ENCODE peak calls at places on chromosome 19, in eight cellular contexts. V is esophagus muscularis mucosa, W is LNCaP clone FGC, M is choroid plexus epithelial cell, R is AG09309, Z is Peyer's patch, U is psoas muscle, J is colonic mucosa. O is an unnamed sample.

GRCh38 chr19:23571175-23571574 is 115.8 kb downstream of the ZNF675 start:
- DNase-seq in V (no peak), W (no peak), M (no peak), R (no peak), Z (no peak), U (no peak), J (no peak), O (no peak)

GRCh38 chr19:50025794-50026549 is at the start of gene ZNF473:
- DNase-seq in V (peak), W (peak), M (peak), R (peak), Z (peak), U (peak), J (peak), O (peak)

GRCh38 chr19:30498707-30499106 is 126.5 kb downstream of the ZNF536 start:
- DNase-seq in V (no peak), W (no peak), M (no peak), R (no peak), Z (no peak), U (no peak), J (no peak), O (no peak)

GRCh38 chr19:39007096-39007495 is 25.3 kb downstream of the FBXO27 start:
- DNase-seq in V (no peak), W (no peak), M (no peak), R (no peak), Z (no peak), U (no peak), J (no peak), O (no peak)

GRCh38 chr19:50493171-50493570 is 16.5 kb upstream of the GARIN5A start:
- DNase-seq in V (no peak), W (no peak), M (no peak), R (no peak), Z (no peak), U (peak), J (no peak), O (no peak)

GRCh38 chr19:31147234-31147633 is 202.0 kb downstream of the TSHZ3 start:
- DNase-seq in V (no peak), W (no peak), M (no peak), R (no peak), Z (no peak), U (no peak), J (no peak), O (no peak)

GRCh38 chr19:51359294-51359693 is 6.9 kb downstream of the ETFB start:
- DNase-seq in V (no peak), W (no peak), M (peak), R (peak), Z (no peak), U (no peak), J (no peak), O (peak)

GRCh38 chr19:11125994-11126685 is 29.4 kb downstream of the SPC24 start:
- DNase-seq in V (peak), W (no peak), M (peak), R (no peak), Z (peak), U (peak), J (peak), O (no peak)

GRCh38 chr19:16326401-16327130 is 1.9 kb downstream of the KLF2 start:
- DNase-seq in V (no peak), W (no peak), M (no peak), R (no peak), Z (peak), U (peak), J (no peak), O (no peak)

GRCh38 chr19:2428027-2428690 is 773 bp upstream of the TIMM13 start:
- DNase-seq in V (no peak), W (no peak), M (peak), R (no peak), Z (peak), U (peak), J (peak), O (no peak)

GRCh38 chr19:56834564-56835375 is 5.8 kb downstream of the PEG3 start:
- DNase-seq in V (no peak), W (peak), M (no peak), R (no peak), Z (no peak), U (no peak), J (no peak), O (no peak)

GRCh38 chr19:8724276-8724675 is 2.8 kb downstream of the OR2Z1 start:
- DNase-seq in V (peak), W (no peak), M (no peak), R (no peak), Z (no peak), U (no peak), J (no peak), O (no peak)

GRCh38 chr19:56705939-56706338 is 34.4 kb upstream of the ZNF835 start:
- DNase-seq in V (no peak), W (no peak), M (no peak), R (no peak), Z (no peak), U (no peak), J (no peak), O (no peak)

GRCh38 chr19:1112254-1113208 is 8.7 kb downstream of the GPX4 start:
- DNase-seq in V (no peak), W (peak), M (no peak), R (no peak), Z (no peak), U (peak), J (peak), O (no peak)

GRCh38 chr19:677201-677600 is 1.0 kb downstream of the FSTL3 start:
- DNase-seq in V (no peak), W (no peak), M (peak), R (peak), Z (no peak), U (peak), J (peak), O (no peak)

GRCh38 chr19:961866-962620 is 22.1 kb upstream of the WDR18 start:
- DNase-seq in V (no peak), W (no peak), M (peak), R (no peak), Z (no peak), U (no peak), J (peak), O (no peak)

GRCh38 chr19:57686727-57687126 is 5.0 kb downstream of the ZNF551 start:
- DNase-seq in V (no peak), W (no peak), M (no peak), R (no peak), Z (no peak), U (no peak), J (no peak), O (no peak)

GRCh38 chr19:40578442-40578908 is 1.8 kb downstream of the SHKBP1 start:
- DNase-seq in V (no peak), W (no peak), M (peak), R (no peak), Z (no peak), U (no peak), J (no peak), O (no peak)

GRCh38 chr19:30604657-30605056 is 232.5 kb downstream of the ZNF536 start:
- DNase-seq in V (peak), W (no peak), M (no peak), R (no peak), Z (no peak), U (no peak), J (no peak), O (no peak)

GRCh38 chr19:29467824-29468401 is 57.9 kb upstream of the VSTM2B start:
- DNase-seq in V (peak), W (peak), M (peak), R (peak), Z (no peak), U (no peak), J (no peak), O (no peak)

GRCh38 chr19:658916-659839 is 3.8 kb downstream of the RNF126 start:
- DNase-seq in V (no peak), W (no peak), M (no peak), R (no peak), Z (peak), U (peak), J (no peak), O (no peak)

GRCh38 chr19:46115396-46116109 is 8.9 kb downstream of the IGFL3 start:
- DNase-seq in V (peak), W (no peak), M (peak), R (peak), Z (no peak), U (no peak), J (no peak), O (no peak)

GRCh38 chr19:51138549-51138979 is 3.5 kb upstream of the SIGLEC7 start:
- DNase-seq in V (no peak), W (no peak), M (no peak), R (no peak), Z (no peak), U (peak), J (no peak), O (no peak)

GRCh38 chr19:35921012-35921411 is 12.9 kb upstream of the TYROBP start:
- DNase-seq in V (no peak), W (no peak), M (no peak), R (no peak), Z (no peak), U (no peak), J (no peak), O (no peak)

GRCh38 chr19:30029721-30030510 is 87.9 kb downstream of the URI1 start:
- DNase-seq in V (no peak), W (no peak), M (peak), R (peak), Z (no peak), U (no peak), J (no peak), O (no peak)

GRCh38 chr19:45467115-45467455 is 711 bp upstream of the FOSB start:
- DNase-seq in V (no peak), W (no peak), M (no peak), R (no peak), Z (no peak), U (no peak), J (no peak), O (no peak)

GRCh38 chr19:11378319-11379189 is 4.1 kb downstream of the SWSAP1 start:
- DNase-seq in V (no peak), W (peak), M (peak), R (no peak), Z (peak), U (no peak), J (peak), O (peak)

GRCh38 chr19:13990085-13990484 is 16.0 kb downstream of the RFX1 start:
- DNase-seq in V (no peak), W (no peak), M (no peak), R (no peak), Z (no peak), U (no peak), J (no peak), O (no peak)

GRCh38 chr19:33685541-33685940 is 63.8 kb downstream of the CHST8 start:
- DNase-seq in V (no peak), W (no peak), M (no peak), R (no peak), Z (no peak), U (no peak), J (no peak), O (no peak)

GRCh38 chr19:1216756-1217155 is 11.2 kb downstream of the STK11 start:
- DNase-seq in V (no peak), W (no peak), M (no peak), R (no peak), Z (no peak), U (no peak), J (no peak), O (no peak)

GRCh38 chr19:44731081-44731480 is 17.4 kb upstream of the BCL3 start:
- DNase-seq in V (no peak), W (no peak), M (no peak), R (no peak), Z (no peak), U (no peak), J (peak), O (no peak)

GRCh38 chr19:45474941-45475516 is 7.2 kb downstream of the FOSB start:
- DNase-seq in V (no peak), W (no peak), M (no peak), R (no peak), Z (no peak), U (no peak), J (no peak), O (no peak)

GRCh38 chr19:2271516-2272103 is 10.4 kb downstream of the PEAK3 start:
- DNase-seq in V (no peak), W (no peak), M (peak), R (no peak), Z (no peak), U (peak), J (no peak), O (no peak)

GRCh38 chr19:50819636-50820035 is 4.0 kb downstream of the KLK1 start:
- DNase-seq in V (no peak), W (no peak), M (no peak), R (no peak), Z (no peak), U (no peak), J (no peak), O (no peak)

GRCh38 chr19:40512473-40513344 is 45.9 kb downstream of the SPTBN4 start:
- DNase-seq in V (no peak), W (no peak), M (peak), R (no peak), Z (no peak), U (no peak), J (no peak), O (no peak)

GRCh38 chr19:12884627-12884925 is 2.4 kb downstream of the KLF1 start:
- DNase-seq in V (no peak), W (no peak), M (no peak), R (no peak), Z (no peak), U (no peak), J (no peak), O (no peak)
- H3K4me3 ChIP-seq in V (no peak), W (peak), M (no peak), R (no peak), Z (peak), U (peak), J (no peak), O (no peak)

GRCh38 chr19:7187605-7188339 is 106.4 kb downstream of the INSR start:
- DNase-seq in V (no peak), W (no peak), M (no peak), R (no peak), Z (no peak), U (no peak), J (no peak), O (no peak)
- TF ChIP-seq CTCF in V (no peak), W (no peak), M (no peak), R (no peak), Z (no peak), U (no peak), J (no peak), O (no peak)

GRCh38 chr19:55676889-55677505 is 2.0 kb downstream of the EPN1 start:
- DNase-seq in V (no peak), W (no peak), M (no peak), R (no peak), Z (no peak), U (no peak), J (no peak), O (no peak)
- H3K4me3 ChIP-seq in V (no peak), W (peak), M (peak), R (no peak), Z (peak), U (peak), J (peak), O (no peak)

GRCh38 chr19:18895038-18895827 is 725 bp downstream of the CERS1 start:
- DNase-seq in V (no peak), W (no peak), M (peak), R (no peak), Z (no peak), U (peak), J (no peak), O (no peak)
- TF ChIP-seq CTCF in V (no peak), W (peak), M (peak), R (peak), Z (peak), U (peak), J (no peak), O (peak)

GRCh38 chr19:54448037-54448773 is 794 bp upstream of the LENG8 start:
- DNase-seq in V (no peak), W (no peak), M (peak), R (no peak), Z (peak), U (peak), J (peak), O (no peak)
- H3K4me3 ChIP-seq in V (peak), W (peak), M (peak), R (peak), Z (peak), U (peak), J (peak), O (peak)

GRCh38 chr19:37986048-37986750 is 79.2 kb downstream of the SIPA1L3 start:
- DNase-seq in V (no peak), W (no peak), M (no peak), R (no peak), Z (peak), U (no peak), J (no peak), O (no peak)

GRCh38 chr19:37990362-37990761 is 83.4 kb downstream of the SIPA1L3 start:
- DNase-seq in V (no peak), W (no peak), M (peak), R (no peak), Z (no peak), U (no peak), J (no peak), O (no peak)

GRCh38 chr19:37989855-37990254 is 82.8 kb downstream of the SIPA1L3 start:
- DNase-seq in V (no peak), W (no peak), M (no peak), R (no peak), Z (no peak), U (no peak), J (no peak), O (no peak)

GRCh38 chr19:37988758-37989635 is 82.0 kb downstream of the SIPA1L3 start:
- DNase-seq in V (no peak), W (no peak), M (peak), R (no peak), Z (no peak), U (no peak), J (no peak), O (no peak)

DNA sequence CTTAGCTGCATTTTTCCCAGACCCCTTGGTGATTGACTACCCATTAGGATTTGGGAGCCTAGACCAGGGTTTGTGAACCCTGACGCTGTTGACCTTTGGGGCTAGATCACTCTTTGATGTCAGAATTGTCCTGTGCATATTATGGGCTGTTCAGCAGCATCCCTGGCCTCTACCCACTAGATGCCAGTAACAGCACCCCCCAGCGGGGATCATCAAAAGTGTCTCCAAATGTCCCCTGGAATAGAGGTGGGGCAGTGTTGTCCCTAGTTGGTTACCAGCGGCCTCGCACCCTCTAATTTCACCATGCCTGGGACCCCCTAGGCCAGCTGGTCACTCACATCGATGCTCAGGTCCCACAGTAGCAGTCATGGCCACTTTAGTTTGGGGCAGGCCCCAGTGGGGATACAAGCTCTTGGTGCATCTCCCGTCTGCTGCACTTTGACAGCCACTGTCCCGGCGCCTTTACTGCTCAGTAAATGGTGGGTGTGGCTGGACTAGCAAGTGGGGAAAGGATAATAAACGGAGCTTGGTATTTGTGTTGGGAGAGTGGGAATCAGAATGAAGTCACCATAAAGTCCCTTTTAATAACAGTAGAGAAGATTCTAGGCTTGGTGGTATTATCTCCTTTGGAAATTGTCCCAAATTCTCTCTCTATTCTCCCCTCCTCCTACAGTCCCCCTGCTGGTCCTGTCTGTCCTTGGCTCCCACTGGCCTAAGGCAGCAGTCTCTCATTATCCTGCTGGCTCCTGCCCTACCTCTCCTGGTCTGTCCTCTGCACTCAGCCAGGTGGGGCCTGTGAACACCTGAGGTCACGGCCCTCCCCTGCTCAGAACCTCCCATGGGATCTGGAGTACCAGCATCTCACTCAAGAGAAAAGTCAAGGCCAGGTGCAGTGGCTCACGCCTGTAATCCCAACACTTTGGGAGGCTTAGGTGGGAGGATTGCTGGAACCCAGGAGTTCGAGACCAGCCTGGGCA is 80.6 kb downstream of the SIPA1L3 start:
- DNase-seq in V (no peak), W (no peak), M (no peak), R (no peak), Z (no peak), U (no peak), J (peak), O (no peak)
- TF ChIP-seq CTCF in V (no peak), W (no peak), M (peak), R (no peak), Z (peak), U (no peak), J (peak), O (no peak)

DNA sequence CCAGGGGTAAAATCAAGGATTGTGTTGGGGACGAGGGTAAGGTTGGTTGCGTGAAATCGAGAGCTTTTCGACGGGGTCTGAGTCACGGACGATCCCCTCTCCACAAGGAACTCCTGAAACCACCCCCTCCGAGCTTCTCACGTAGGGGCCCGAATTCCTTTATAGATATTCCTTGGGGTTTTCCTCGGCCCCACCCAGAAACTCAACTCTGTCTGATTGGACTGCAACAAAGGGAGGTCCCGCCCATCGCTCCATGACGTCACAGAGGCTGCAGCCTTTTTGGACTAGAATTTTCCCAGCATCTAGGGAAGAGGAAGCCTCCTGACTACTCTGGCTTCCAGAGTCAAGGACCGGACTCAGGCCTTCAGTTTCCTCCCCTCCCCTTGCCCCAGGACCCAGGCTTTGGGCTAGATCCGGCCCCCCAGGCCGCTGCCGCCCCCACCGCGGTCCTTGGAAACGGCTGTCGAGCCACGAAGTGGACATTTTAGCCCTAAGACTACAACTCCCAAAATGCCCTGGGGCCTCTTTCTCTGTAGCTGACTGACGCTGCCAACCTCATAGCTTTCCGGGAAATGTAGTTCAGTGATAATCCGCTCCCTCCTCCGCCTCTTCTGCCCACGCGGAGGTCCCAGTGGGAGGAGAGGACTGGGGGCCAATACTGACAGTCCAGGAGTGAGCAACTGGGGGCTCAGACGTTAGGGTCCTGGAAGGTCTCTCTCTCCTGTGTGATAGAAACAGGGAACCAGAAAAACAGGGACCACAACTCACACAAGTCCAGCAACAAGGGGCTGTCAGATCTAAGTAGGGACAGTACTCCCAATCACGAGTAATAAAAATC is at the start of gene IZUMO1:
- DNase-seq in V (no peak), W (no peak), M (peak), R (no peak), Z (peak), U (peak), J (peak), O (peak)
- H3K4me3 ChIP-seq in V (peak), W (no peak), M (peak), R (peak), Z (peak), U (peak), J (no peak), O (peak)

GRCh38 chr19:48354332-48354992 is 9.3 kb downstream of the TMEM143 start:
- DNase-seq in V (no peak), W (no peak), M (peak), R (no peak), Z (no peak), U (no peak), J (no peak), O (no peak)
- TF ChIP-seq CTCF in V (no peak), W (no peak), M (no peak), R (no peak), Z (no peak), U (no peak), J (no peak), O (no peak)

GRCh38 chr19:5358173-5358800 is 17.7 kb upstream of the PTPRS start:
- DNase-seq in V (no peak), W (no peak), M (peak), R (no peak), Z (no peak), U (no peak), J (no peak), O (no peak)
- H3K4me3 ChIP-seq in V (no peak), W (no peak), M (no peak), R (no peak), Z (no peak), U (no peak), J (no peak), O (no peak)

DNA sequence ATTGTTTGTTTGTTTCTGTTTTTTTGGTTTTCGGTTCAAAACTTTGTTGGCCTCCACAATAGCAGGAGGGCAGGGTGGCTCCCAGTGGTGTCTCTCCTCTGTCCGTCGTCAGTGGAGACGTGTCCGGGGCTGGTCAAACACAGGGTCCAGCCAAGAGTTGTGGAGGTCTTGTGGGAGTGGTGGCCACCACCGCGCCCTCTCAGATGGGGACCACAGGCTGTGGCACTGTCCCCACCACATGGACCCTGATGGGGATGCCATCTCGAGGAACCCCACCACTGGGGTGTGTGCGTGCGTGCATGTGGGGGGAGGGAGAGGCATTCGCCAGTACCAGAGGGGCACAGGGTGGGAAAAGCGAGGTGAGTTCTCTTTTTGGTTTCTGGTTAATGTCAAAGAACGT is 13.8 kb downstream of the ZNF574 start:
- DNase-seq in V (no peak), W (no peak), M (no peak), R (no peak), Z (no peak), U (no peak), J (no peak), O (no peak)
- TF ChIP-seq CTCF in V (no peak), W (no peak), M (no peak), R (no peak), Z (no peak), U (no peak), J (no peak), O (no peak)

O was measured in AG04449.